ENCODE peak calls at places on chromosomes 5 and 9, in five cellular contexts. F is HCT116, N is K562, I is HepG2, L is GM12878. U is an unnamed sample.

GRCh38 chr5:136133416-136134383 is 1.1 kb downstream of the SMAD5 start:
- DNase-seq in F (no peak), N (peak; percentile 39), I (peak; percentile 52), L (no peak), U (no peak)

GRCh38 chr5:172953776-172954189 is 5.4 kb upstream of the RPL26L1 start:
- DNase-seq in F (no peak), N (no peak), I (no peak), L (no peak), U (no peak)

GRCh38 chr5:131328536-131329186 is 64.8 kb downstream of the CDC42SE2 start:
- DNase-seq in F (peak; percentile 51), N (no peak), I (peak; percentile 50), L (no peak), U (no peak)

GRCh38 chr9:4750021-4750673 is 9.1 kb upstream of the AK3 start:
- DNase-seq in F (no peak), N (peak; percentile 45), I (no peak), L (no peak), U (no peak)

GRCh38 chr5:572398-573019 is 39.6 kb upstream of the CEP72 start:
- DNase-seq in F (no peak), N (no peak), I (no peak), L (no peak), U (no peak)

GRCh38 chr5:142982821-142983200 is 212.6 kb downstream of the ARHGAP26 start:
- DNase-seq in F (no peak), N (peak; percentile 25), I (no peak), L (no peak), U (no peak)

GRCh38 chr9:37988041-37988440 is 81.0 kb downstream of the SHB start:
- DNase-seq in F (no peak), N (no peak), I (no peak), L (no peak), U (no peak)

GRCh38 chr9:84207443-84208032 is 133.0 kb downstream of the SLC28A3 start:
- DNase-seq in F (no peak), N (no peak), I (no peak), L (no peak), U (no peak)

GRCh38 chr9:32398207-32398606 is 13.8 kb downstream of the ACO1 start:
- DNase-seq in F (no peak), N (no peak), I (no peak), L (no peak), U (no peak)

GRCh38 chr9:85543196-85543595 is 198.6 kb downstream of the AGTPBP1 start:
- DNase-seq in F (no peak), N (no peak), I (no peak), L (no peak), U (no peak)

GRCh38 chr9:131095666-131096489 is 453 bp upstream of the AIF1L start:
- DNase-seq in F (peak; percentile 22), N (peak; percentile 100), I (peak; percentile 56), L (no peak), U (peak; percentile 68)

GRCh38 chr9:101628173-101628572 is 33.4 kb upstream of the PPP3R2 start:
- DNase-seq in F (no peak), N (no peak), I (no peak), L (no peak), U (no peak)

GRCh38 chr9:136170291-136170901 is 34.5 kb downstream of the LHX3 start:
- DNase-seq in F (no peak), N (peak; percentile 81), I (no peak), L (no peak), U (no peak)

GRCh38 chr9:128159784-128160602 is at the start of gene BBLN:
- DNase-seq in F (peak; percentile 88), N (peak; percentile 100), I (peak; percentile 84), L (peak; percentile 50), U (peak; percentile 80)

GRCh38 chr9:134230942-134231325 is 66.6 kb upstream of the RNU6ATAC start:
- DNase-seq in F (no peak), N (no peak), I (no peak), L (no peak), U (no peak)

GRCh38 chr5:132176987-132177386 is 50.7 kb downstream of the P4HA2 start:
- DNase-seq in F (no peak), N (peak; percentile 42), I (no peak), L (peak; percentile 8), U (no peak)

GRCh38 chr5:179163236-179164155 is 103.3 kb downstream of the ZNF354C start:
- DNase-seq in F (no peak), N (no peak), I (no peak), L (no peak), U (peak; percentile 35)

GRCh38 chr9:6413365-6414263 is 615 bp downstream of the UHRF2 start:
- DNase-seq in F (no peak), N (peak; percentile 21), I (no peak), L (no peak), U (peak; percentile 67)

GRCh38 chr9:19595003-19595402 is 186.2 kb downstream of the ACER2 start:
- DNase-seq in F (no peak), N (no peak), I (no peak), L (no peak), U (no peak)

GRCh38 chr9:133713211-133713959 is 24.8 kb downstream of the SARDH start:
- DNase-seq in F (no peak), N (no peak), I (peak; percentile 58), L (no peak), U (no peak)

GRCh38 chr9:128034821-128035764 is 32.0 kb downstream of the NAIF1 start:
- DNase-seq in F (peak; percentile 85), N (peak; percentile 85), I (peak; percentile 81), L (peak; percentile 60), U (peak; percentile 79)

GRCh38 chr9:127846451-127847154 is 7.9 kb downstream of the ENG start:
- DNase-seq in F (no peak), N (peak; percentile 41), I (no peak), L (no peak), U (no peak)

GRCh38 chr9:29063031-29063430 is 1489.8 kb upstream of the C9orf72 start:
- DNase-seq in F (no peak), N (no peak), I (no peak), L (no peak), U (no peak)

GRCh38 chr9:97689401-97689800 is 7.7 kb downstream of the XPA start:
- DNase-seq in F (no peak), N (no peak), I (no peak), L (no peak), U (no peak)

GRCh38 chr5:115530426-115530825 is 14.1 kb downstream of the FEM1C start:
- DNase-seq in F (no peak), N (no peak), I (no peak), L (no peak), U (no peak)

GRCh38 chr5:151531581-151531980 is 59.5 kb downstream of the FAT2 start:
- DNase-seq in F (no peak), N (no peak), I (no peak), L (no peak), U (no peak)

GRCh38 chr9:136372561-136373299 is 739 bp downstream of the CARD9 start:
- DNase-seq in F (no peak), N (peak; percentile 68), I (peak; percentile 74), L (no peak), U (no peak)

GRCh38 chr5:90356612-90357011 is 52.9 kb downstream of the CETN3 start:
- DNase-seq in F (no peak), N (no peak), I (no peak), L (no peak), U (no peak)

GRCh38 chr5:66769839-66770617 is 173.8 kb downstream of the MAST4 start:
- DNase-seq in F (no peak), N (no peak), I (peak; percentile 5), L (no peak), U (peak; percentile 41)
- TF ChIP-seq SRF in F (no peak), N (no peak), I (no peak), L (no peak), U (no peak)

DNA sequence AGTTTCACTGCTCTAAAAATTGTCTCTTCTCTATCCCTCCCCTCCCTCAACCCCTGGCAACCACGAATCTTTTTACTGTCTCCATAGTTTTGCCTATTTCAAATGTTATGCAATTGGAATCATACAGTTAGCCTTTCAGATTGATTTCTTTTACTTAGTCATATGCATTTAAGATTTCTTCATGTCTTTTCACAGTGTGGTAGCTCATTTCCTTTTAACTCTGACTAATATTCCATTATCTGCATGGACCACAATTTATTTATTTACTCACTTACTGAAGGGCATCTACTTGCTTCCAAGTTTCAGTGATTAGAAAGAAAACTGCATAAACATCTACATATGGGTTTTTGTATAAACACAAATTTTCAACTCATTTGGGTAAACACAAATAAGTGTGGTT is 372.3 kb downstream of the CDH18 start:
- DNase-seq in F (no peak), N (no peak), I (no peak), L (no peak), U (no peak)
- TF ChIP-seq SRF in F (no peak), N (no peak), I (no peak), L (no peak), U (no peak)

GRCh38 chr9:16161469-16161868 is 608.6 kb downstream of the CCDC171 start:
- DNase-seq in F (no peak), N (no peak), I (no peak), L (no peak), U (no peak)
- TF ChIP-seq SRF in F (no peak), N (no peak), I (no peak), L (no peak), U (no peak)

GRCh38 chr9:104907278-104907951 is 20.5 kb downstream of the ABCA1 start:
- DNase-seq in F (no peak), N (no peak), I (no peak), L (no peak), U (peak; percentile 27)
- TF ChIP-seq SRF in F (no peak), N (no peak), I (no peak), L (no peak), U (no peak)

GRCh38 chr5:150143725-150144058 is 12.0 kb downstream of the PDGFRB start:
- DNase-seq in F (no peak), N (no peak), I (no peak), L (no peak), U (no peak)
- TF ChIP-seq SRF in F (no peak), N (no peak), I (no peak), L (no peak), U (no peak)

U was measured in H1.